ENCODE peak calls at places on chromosomes 12 and 14, in seven cellular contexts. E, P, G, X, M, K and V are unnamed samples.

GRCh38 chr12:38332814-38333213 is 16.2 kb downstream of the ALG10B start:
- DNase-seq in E (no peak), P (no peak), G (no peak), X (no peak), M (no peak), K (no peak), V (no peak)

GRCh38 chr12:117044311-117044710 is 54.9 kb downstream of the TESC start:
- DNase-seq in E (no peak), P (no peak), G (no peak), X (no peak), M (no peak), K (no peak), V (no peak)

GRCh38 chr12:58247633-58248032 is 306.3 kb downstream of the ATP23 start:
- DNase-seq in E (no peak), P (no peak), G (peak; percentile 57), X (peak; percentile 38), M (no peak), K (peak; percentile 7), V (no peak)

GRCh38 chr12:19778111-19778688 is 338.9 kb downstream of the AEBP2 start:
- DNase-seq in E (no peak), P (no peak), G (no peak), X (no peak), M (peak; percentile 56), K (no peak), V (peak; percentile 54)

GRCh38 chr12:24964342-24964741 is 15.4 kb upstream of the BCAT1 start:
- DNase-seq in E (no peak), P (no peak), G (no peak), X (no peak), M (no peak), K (no peak), V (no peak)

GRCh38 chr14:81801921-81802320 is 268.3 kb upstream of the SEL1L start:
- DNase-seq in E (no peak), P (no peak), G (no peak), X (no peak), M (no peak), K (no peak), V (no peak)

GRCh38 chr14:35875296-35875695 is 49.2 kb downstream of the BRMS1L start:
- DNase-seq in E (no peak), P (no peak), G (no peak), X (no peak), M (peak; percentile 24), K (no peak), V (no peak)

GRCh38 chr12:47054659-47055058 is 24.8 kb upstream of the PCED1B start:
- DNase-seq in E (no peak), P (no peak), G (no peak), X (no peak), M (no peak), K (no peak), V (no peak)

GRCh38 chr14:89773644-89774316 is 180.8 kb downstream of the EFCAB11 start:
- DNase-seq in E (no peak), P (peak; percentile 85), G (peak; percentile 90), X (peak; percentile 69), M (peak; percentile 47), K (peak; percentile 29), V (peak; percentile 69)

GRCh38 chr12:70154960-70155589 is 88.2 kb upstream of the CNOT2 start:
- DNase-seq in E (peak; percentile 12), P (no peak), G (peak; percentile 67), X (no peak), M (no peak), K (no peak), V (peak; percentile 11)

GRCh38 chr12:57210926-57211700 is 5.5 kb upstream of the NXPH4 start:
- DNase-seq in E (no peak), P (no peak), G (no peak), X (peak; percentile 18), M (no peak), K (no peak), V (no peak)

GRCh38 chr12:117022465-117022864 is 76.8 kb downstream of the TESC start:
- DNase-seq in E (no peak), P (no peak), G (no peak), X (no peak), M (no peak), K (no peak), V (no peak)

GRCh38 chr12:62006076-62006732 is 254.0 kb upstream of the USP15 start:
- DNase-seq in E (peak; percentile 32), P (peak; percentile 43), G (peak; percentile 61), X (peak; percentile 70), M (peak; percentile 36), K (no peak), V (peak; percentile 63)

GRCh38 chr14:93546642-93547041 is 115.9 kb downstream of the UNC79 start:
- DNase-seq in E (no peak), P (no peak), G (peak; percentile 34), X (peak; percentile 86), M (no peak), K (no peak), V (no peak)

GRCh38 chr14:59020382-59020781 is 168.1 kb upstream of the DAAM1 start:
- DNase-seq in E (no peak), P (no peak), G (peak; percentile 36), X (peak; percentile 59), M (peak; percentile 46), K (no peak), V (peak; percentile 42)

GRCh38 chr12:64452559-64453329 is 824 bp downstream of the TBK1 start:
- DNase-seq in E (no peak), P (no peak), G (peak; percentile 27), X (peak; percentile 100), M (peak; percentile 90), K (no peak), V (peak; percentile 97)

GRCh38 chr12:128114485-128114884 is 152.5 kb upstream of the TMEM132C start:
- DNase-seq in E (no peak), P (no peak), G (no peak), X (no peak), M (no peak), K (no peak), V (no peak)
- H3K4ac ChIP-seq in E (no peak overlapping the region), P (no peak overlapping the region), G (no peak overlapping the region), X (no peak overlapping the region), M (no peak overlapping the region), K (no peak overlapping the region), V (no peak overlapping the region)

GRCh38 chr14:30991408-30991807 is 34.0 kb upstream of the AP4S1 start:
- DNase-seq in E (no peak), P (no peak), G (no peak), X (no peak), M (no peak), K (no peak), V (no peak)
- H3K23ac ChIP-seq in E (no peak overlapping the region), P (no peak overlapping the region), G (no peak overlapping the region), X (no peak overlapping the region), M (no peak overlapping the region), K (no peak overlapping the region), V (no peak overlapping the region)

GRCh38 chr12:111174283-111175108 is 194.4 kb downstream of the PHETA1 start:
- DNase-seq in E (no peak), P (no peak), G (peak; percentile 52), X (no peak), M (no peak), K (no peak), V (no peak)
- H3K27ac ChIP-seq in E (no peak overlapping the region), P (no peak overlapping the region), G (no peak overlapping the region), X (no peak overlapping the region), M (no peak overlapping the region), K (no peak overlapping the region), V (no peak overlapping the region)

GRCh38 chr12:6839482-6840201 is 1.1 kb upstream of the GNB3 start:
- DNase-seq in E (no peak), P (peak; percentile 88), G (peak; percentile 8), X (no peak), M (no peak), K (no peak), V (no peak)
- H3K4ac ChIP-seq in E (no peak overlapping the region), P (no peak overlapping the region), G (no peak overlapping the region), X (no peak overlapping the region), M (no peak overlapping the region), K (no peak overlapping the region), V (no peak overlapping the region)

DNA sequence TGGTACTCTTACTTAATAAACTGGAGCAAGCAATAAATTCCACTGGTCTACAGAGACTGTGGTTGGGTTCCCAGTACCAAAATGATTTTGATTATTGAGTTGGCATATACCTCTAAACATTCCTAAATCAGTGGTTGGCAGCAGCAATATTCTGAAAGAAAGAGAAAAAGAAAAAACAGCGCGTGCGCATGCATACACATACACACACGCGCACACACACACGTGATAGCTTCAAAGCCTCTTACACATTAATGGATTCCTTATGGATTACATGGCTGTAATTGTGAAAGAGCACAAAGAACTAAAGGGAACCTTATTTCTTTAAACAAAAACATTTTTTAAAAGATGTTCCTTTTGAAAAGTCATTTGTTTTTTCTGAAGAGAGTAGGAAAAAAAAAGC is 79.9 kb downstream of the DRAM1 start:
- DNase-seq in E (no peak), P (no peak), G (no peak), X (no peak), M (peak; percentile 4), K (no peak), V (no peak)
- H3K23ac ChIP-seq in E (no peak overlapping the region), P (no peak overlapping the region), G (no peak overlapping the region), X (no peak overlapping the region), M (no peak overlapping the region), K (no peak overlapping the region), V (no peak overlapping the region)

GRCh38 chr14:75456069-75457023 is 28.5 kb downstream of the JDP2 start:
- DNase-seq in E (no peak), P (no peak), G (no peak), X (no peak), M (no peak), K (no peak), V (no peak)
- H3K27ac ChIP-seq in E (no peak overlapping the region), P (no peak overlapping the region), G (no peak overlapping the region), X (peak overlapping the region; percentile 7), M (no peak overlapping the region), K (no peak overlapping the region), V (no peak overlapping the region)

DNA sequence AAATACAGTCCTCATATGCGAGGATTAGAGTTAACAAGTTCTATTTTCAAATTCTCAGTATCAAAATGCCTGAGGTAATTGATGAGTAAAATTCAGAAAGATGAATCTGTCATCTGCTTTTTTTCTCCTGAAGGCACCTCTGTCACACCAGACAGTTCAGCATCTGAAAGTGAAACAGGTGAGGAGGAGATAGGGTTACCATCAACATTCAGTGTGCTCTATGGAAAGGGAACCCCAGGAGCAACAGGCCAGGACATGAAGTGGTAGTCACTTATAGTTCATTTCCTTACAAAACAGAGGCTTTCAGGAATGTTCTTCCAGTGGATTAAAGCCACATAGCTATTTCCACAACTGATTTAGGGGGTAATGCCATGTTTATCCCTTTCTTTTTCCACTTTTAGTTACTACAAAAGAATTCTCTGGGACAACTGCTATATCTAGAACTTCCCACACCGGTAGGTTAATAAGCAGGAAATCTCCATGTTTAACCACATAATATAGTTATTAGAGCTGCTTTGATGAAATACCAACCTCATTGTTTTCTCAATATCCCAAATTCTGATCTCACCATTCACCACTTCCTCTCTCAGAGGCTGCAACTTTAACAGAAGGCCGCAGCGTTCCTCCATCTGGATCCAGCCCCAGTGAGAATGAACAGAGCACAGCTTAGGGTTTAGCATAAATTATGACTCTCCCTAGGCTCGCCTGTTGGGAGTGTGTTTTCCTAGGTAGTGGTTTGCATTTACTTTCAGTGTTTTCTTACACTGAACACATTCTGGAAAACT is 177.0 kb upstream of the CNTN1 start:
- DNase-seq in E (no peak), P (no peak), G (no peak), X (no peak), M (no peak), K (no peak), V (no peak)
- H3K4ac ChIP-seq in E (no peak overlapping the region), P (no peak overlapping the region), G (no peak overlapping the region), X (no peak overlapping the region), M (no peak overlapping the region), K (no peak overlapping the region), V (no peak overlapping the region)